ENCODE peak calls at places on chromosomes 7 and 10, in four cellular contexts. One of them, this sample, is unnamed.

GRCh38 chr7:149856583-149856982 is 17.2 kb upstream of the ATP6V0E2 start:
- DNase-seq in GM12891: no peak
- DNase-seq in GM12878: no peak
- DNase-seq in H1: no peak
- DNase-seq in this sample: no peak

GRCh38 chr10:73871915-73872710 is 2.2 kb downstream of the CAMK2G start:
- DNase-seq in GM12891: no peak
- DNase-seq in GM12878: no peak
- DNase-seq in H1: no peak
- DNase-seq in this sample: no peak

GRCh38 chr10:110267246-110267645 is 37.5 kb downstream of the SMNDC1 start:
- DNase-seq in GM12891: no peak
- DNase-seq in GM12878: no peak
- DNase-seq in H1: no peak
- DNase-seq in this sample: no peak

GRCh38 chr7:22561356-22561755 is 61.4 kb upstream of the STEAP1B start:
- DNase-seq in GM12891: no peak
- DNase-seq in GM12878: no peak
- DNase-seq in H1: peak; percentile 75
- DNase-seq in this sample: no peak

GRCh38 chr7:47428052-47428779 is 153.7 kb downstream of the TNS3 start:
- DNase-seq in GM12891: no peak
- DNase-seq in GM12878: no peak
- DNase-seq in H1: no peak
- DNase-seq in this sample: no peak

GRCh38 chr10:133324198-133324792 is 12.4 kb downstream of the CALY start:
- DNase-seq in GM12891: peak; percentile 60
- DNase-seq in GM12878: no peak
- DNase-seq in H1: no peak
- DNase-seq in this sample: no peak

GRCh38 chr10:29957887-29958330 is 101.5 kb downstream of the JCAD start:
- DNase-seq in GM12891: no peak
- DNase-seq in GM12878: no peak
- DNase-seq in H1: no peak
- DNase-seq in this sample: no peak

GRCh38 chr7:147415991-147416390 is 1174.6 kb upstream of the C7orf33 start:
- DNase-seq in GM12891: no peak
- DNase-seq in GM12878: no peak
- DNase-seq in H1: no peak
- DNase-seq in this sample: no peak

GRCh38 chr7:95865716-95866371 is 93.5 kb downstream of the DYNC1I1 start:
- DNase-seq in GM12891: no peak
- DNase-seq in GM12878: no peak
- DNase-seq in H1: no peak
- DNase-seq in this sample: no peak

GRCh38 chr7:47281966-47282643 is 299.8 kb downstream of the TNS3 start:
- DNase-seq in GM12891: no peak
- DNase-seq in GM12878: no peak
- DNase-seq in H1: no peak
- DNase-seq in this sample: no peak

GRCh38 chr7:99375070-99375807 is 709 bp downstream of the ARPC1B start:
- DNase-seq in GM12891: peak; percentile 69
- DNase-seq in GM12878: no peak
- DNase-seq in H1: no peak
- DNase-seq in this sample: peak; percentile 84

GRCh38 chr7:74653686-74654181 is 3.8 kb upstream of the GTF2I start:
- DNase-seq in GM12891: no peak
- DNase-seq in GM12878: no peak
- DNase-seq in H1: no peak
- DNase-seq in this sample: no peak

GRCh38 chr7:22137466-22137865 is 191.8 kb upstream of the CDCA7L start:
- DNase-seq in GM12891: no peak
- DNase-seq in GM12878: no peak
- DNase-seq in H1: no peak
- DNase-seq in this sample: no peak

GRCh38 chr10:5971315-5971832 is 6.0 kb downstream of the IL15RA start:
- DNase-seq in GM12891: no peak
- DNase-seq in GM12878: no peak
- DNase-seq in H1: no peak
- DNase-seq in this sample: no peak

GRCh38 chr10:86647773-86648705 is 6.3 kb upstream of the OPN4 start:
- DNase-seq in GM12891: no peak
- DNase-seq in GM12878: no peak
- DNase-seq in H1: no peak
- DNase-seq in this sample: no peak

GRCh38 chr10:88318803-88319202 is 264.3 kb downstream of the RNLS start:
- DNase-seq in GM12891: no peak
- DNase-seq in GM12878: no peak
- DNase-seq in H1: no peak
- DNase-seq in this sample: no peak

GRCh38 chr7:20374391-20374790 is 43.7 kb downstream of the ITGB8 start:
- DNase-seq in GM12891: no peak
- DNase-seq in GM12878: no peak
- DNase-seq in H1: no peak
- DNase-seq in this sample: no peak

GRCh38 chr7:50284296-50284695 is 20.2 kb upstream of the IKZF1 start:
- DNase-seq in GM12891: no peak
- DNase-seq in GM12878: no peak
- DNase-seq in H1: no peak
- DNase-seq in this sample: no peak

GRCh38 chr10:8079126-8079525 is 24.6 kb downstream of the GATA3 start:
- DNase-seq in GM12891: no peak
- DNase-seq in GM12878: no peak
- DNase-seq in H1: no peak
- DNase-seq in this sample: no peak

GRCh38 chr7:19442016-19442785 is 266.6 kb downstream of the POLR1F start:
- DNase-seq in GM12891: no peak
- DNase-seq in GM12878: no peak
- DNase-seq in H1: peak; percentile 23
- DNase-seq in this sample: no peak

GRCh38 chr7:37405603-37406122 is 43.0 kb downstream of the ELMO1 start:
- DNase-seq in GM12891: no peak
- DNase-seq in GM12878: no peak
- DNase-seq in H1: no peak
- DNase-seq in this sample: no peak

GRCh38 chr7:42283553-42283952 is 46.5 kb upstream of the GLI3 start:
- DNase-seq in GM12891: no peak
- DNase-seq in GM12878: no peak
- DNase-seq in H1: no peak
- DNase-seq in this sample: no peak

GRCh38 chr10:3668276-3668960 is 116.6 kb downstream of the KLF6 start:
- DNase-seq in GM12891: no peak
- DNase-seq in GM12878: no peak
- DNase-seq in H1: peak; percentile 47
- DNase-seq in this sample: no peak

GRCh38 chr10:89129850-89130396 is 77.2 kb downstream of the CH25H start:
- DNase-seq in GM12891: no peak
- DNase-seq in GM12878: no peak
- DNase-seq in H1: no peak
- DNase-seq in this sample: no peak

GRCh38 chr10:126186746-126187145 is 201.5 kb downstream of the ADAM12 start:
- DNase-seq in GM12891: no peak
- DNase-seq in GM12878: no peak
- DNase-seq in H1: no peak
- DNase-seq in this sample: no peak

DNA sequence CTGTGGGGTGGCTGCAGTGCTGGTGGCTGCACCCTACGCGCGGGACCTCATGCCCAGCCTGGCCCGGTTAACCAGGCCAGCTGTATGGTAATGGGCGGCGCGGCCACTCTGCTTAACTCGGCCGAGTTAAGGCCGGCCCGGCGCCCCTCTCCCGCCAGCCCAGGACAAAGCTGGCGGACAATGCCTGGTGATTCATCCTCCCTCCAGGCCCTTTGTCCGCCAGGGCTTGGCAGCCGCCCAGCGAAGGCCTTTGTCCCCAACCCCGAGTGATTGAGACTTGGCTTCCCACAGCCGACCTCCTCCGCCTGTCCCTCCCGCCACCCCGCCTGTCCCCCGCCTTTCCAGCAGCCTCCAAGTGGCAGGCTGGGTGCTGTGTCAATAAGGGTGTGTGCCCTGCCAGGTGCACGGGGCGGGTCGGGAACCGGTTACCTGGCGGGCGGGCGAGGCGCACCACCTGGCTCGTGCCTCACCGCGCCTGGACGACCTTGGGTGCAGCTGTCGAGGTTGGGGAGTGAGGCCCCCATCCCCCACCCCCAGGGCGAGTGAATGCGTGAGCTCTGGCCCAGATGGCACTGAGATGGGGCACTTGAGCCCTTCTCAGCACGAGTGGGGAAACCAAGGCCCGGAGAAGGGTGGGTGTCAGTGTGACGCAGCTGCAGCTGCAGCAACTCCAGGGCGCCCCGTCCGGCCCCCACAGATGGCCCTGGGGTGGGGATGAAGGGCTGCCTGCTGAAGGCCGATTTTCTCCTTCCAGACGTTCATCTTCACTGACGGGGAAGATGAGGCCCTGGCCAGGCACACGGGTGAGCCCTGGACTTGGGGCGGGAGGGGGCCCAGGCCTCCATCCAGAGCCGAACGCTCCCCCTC is 4.6 kb downstream of the LFNG start:
- DNase-seq in GM12891: no peak
- DNase-seq in GM12878: no peak
- DNase-seq in H1: no peak
- DNase-seq in this sample: no peak
- TF ChIP-seq POLR2AphosphoS5 in GM12891: no peak
- TF ChIP-seq POLR2AphosphoS5 in GM12878: no peak
- TF ChIP-seq POLR2AphosphoS5 in H1: no peak
- TF ChIP-seq POLR2AphosphoS5 in this sample: no peak

GRCh38 chr7:29684787-29685650 is 121.3 kb upstream of the WIPF3 start:
- DNase-seq in GM12891: peak; percentile 20
- DNase-seq in GM12878: no peak
- DNase-seq in H1: peak; percentile 13
- DNase-seq in this sample: peak; percentile 22
- TF ChIP-seq POLR2A in GM12891: no peak
- TF ChIP-seq POLR2A in GM12878: no peak
- TF ChIP-seq POLR2A in H1: no peak
- TF ChIP-seq POLR2A in this sample: no peak

GRCh38 chr7:55052081-55052480 is 33.3 kb downstream of the EGFR start:
- DNase-seq in GM12891: no peak
- DNase-seq in GM12878: no peak
- DNase-seq in H1: no peak
- DNase-seq in this sample: no peak

GRCh38 chr7:55054252-55054651 is 35.4 kb downstream of the EGFR start:
- DNase-seq in GM12891: no peak
- DNase-seq in GM12878: no peak
- DNase-seq in H1: no peak
- DNase-seq in this sample: no peak

GRCh38 chr7:55054758-55055157 is 35.9 kb downstream of the EGFR start:
- DNase-seq in GM12891: no peak
- DNase-seq in GM12878: no peak
- DNase-seq in H1: no peak
- DNase-seq in this sample: no peak

GRCh38 chr7:55053651-55054226 is 34.9 kb downstream of the EGFR start:
- DNase-seq in GM12891: no peak
- DNase-seq in GM12878: no peak
- DNase-seq in H1: no peak
- DNase-seq in this sample: no peak

DNA sequence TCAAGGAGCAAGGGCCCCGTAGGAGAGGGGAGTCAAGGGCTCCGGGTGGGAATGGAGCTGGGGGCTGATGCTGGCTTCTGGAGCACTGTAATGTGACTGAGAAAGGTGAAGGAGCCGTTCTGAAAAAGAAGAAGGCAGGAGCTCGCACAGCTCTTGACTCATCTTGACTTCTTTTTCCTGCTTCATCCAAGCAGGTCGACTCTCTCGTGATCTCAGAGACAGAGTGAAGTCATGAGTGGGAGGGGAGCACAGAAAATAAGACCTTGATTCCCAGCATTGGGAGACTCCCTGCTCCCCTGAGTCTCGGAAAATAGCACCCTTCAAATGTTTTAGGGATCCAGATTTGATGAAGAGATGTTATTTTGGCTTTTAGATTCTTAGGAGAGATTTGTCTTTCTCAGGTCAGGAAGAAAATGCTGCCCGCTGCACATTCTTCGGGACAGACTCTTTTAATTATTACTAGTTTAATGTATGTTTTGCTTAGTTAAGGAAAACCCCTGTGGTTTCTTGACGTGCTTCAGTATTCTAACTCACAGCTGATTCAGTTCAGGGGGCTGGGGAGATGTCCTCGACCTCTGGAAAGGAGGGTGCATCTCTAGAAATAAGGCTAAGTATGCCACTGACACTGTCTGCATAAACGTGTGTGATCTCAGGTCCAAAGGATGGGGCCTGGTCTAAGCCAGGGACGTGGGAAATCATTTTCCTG is 34.1 kb downstream of the EGFR start:
- DNase-seq in GM12891: no peak
- DNase-seq in GM12878: no peak
- DNase-seq in H1: no peak
- DNase-seq in this sample: no peak
- TF ChIP-seq TAF1 in GM12891: no peak
- TF ChIP-seq TAF1 in GM12878: no peak
- TF ChIP-seq TAF1 in H1: no peak
- TF ChIP-seq TAF1 in this sample: no peak

GRCh38 chr10:52030975-52031374 is 283.1 kb upstream of the DKK1 start:
- DNase-seq in GM12891: no peak
- DNase-seq in GM12878: no peak
- DNase-seq in H1: no peak
- DNase-seq in this sample: no peak

GRCh38 chr10:52029628-52030027 is 284.5 kb upstream of the DKK1 start:
- DNase-seq in GM12891: no peak
- DNase-seq in GM12878: no peak
- DNase-seq in H1: no peak
- DNase-seq in this sample: no peak

GRCh38 chr10:52032681-52033629 is 281.1 kb upstream of the DKK1 start:
- DNase-seq in GM12891: no peak
- DNase-seq in GM12878: no peak
- DNase-seq in H1: no peak
- DNase-seq in this sample: no peak

GRCh38 chr10:52030051-52030867 is 283.8 kb upstream of the DKK1 start:
- DNase-seq in GM12891: no peak
- DNase-seq in GM12878: no peak
- DNase-seq in H1: no peak
- DNase-seq in this sample: no peak

DNA sequence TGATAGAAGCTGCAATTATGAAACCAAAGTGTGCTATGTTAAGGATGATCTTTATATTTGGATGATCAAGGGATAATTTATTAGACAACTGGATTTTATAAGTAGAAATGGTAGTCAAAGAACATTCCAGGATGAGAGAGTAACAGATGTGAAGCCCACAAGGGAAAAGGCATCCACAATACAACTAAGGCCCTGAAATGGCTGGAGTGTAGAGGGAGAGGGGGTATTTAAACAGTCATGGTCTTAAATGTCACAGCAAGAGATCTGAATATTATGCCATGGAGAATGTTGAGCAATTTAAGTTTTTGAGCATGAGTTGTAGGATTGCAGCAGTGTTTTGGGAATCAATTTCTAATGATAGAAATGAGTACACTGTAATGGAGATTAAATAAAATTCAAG is 282.3 kb upstream of the DKK1 start:
- DNase-seq in GM12891: no peak
- DNase-seq in GM12878: no peak
- DNase-seq in H1: no peak
- DNase-seq in this sample: no peak
- TF ChIP-seq POLR2AphosphoS5 in GM12891: no peak
- TF ChIP-seq POLR2AphosphoS5 in GM12878: no peak
- TF ChIP-seq POLR2AphosphoS5 in H1: peak; percentile 86
- TF ChIP-seq POLR2AphosphoS5 in this sample: no peak

This sample was measured in GM12892.